ENCODE peak calls at places on chromosomes 1 and 21, in four cellular contexts. N is sciatic nerve, M is NCI-H748 treated with DMSO at 0.1 percent for 48 hours, V is dermis blood vessel endothelial cell. S is an unnamed sample.

GRCh38 chr1:201930137-201930536 is 16.2 kb downstream of the LMOD1 start:
- DNase-seq in N (no peak), M (no peak), V (no peak), S (no peak)

GRCh38 chr1:54380285-54380882 is 25.8 kb downstream of the SSBP3 start:
- DNase-seq in V (no peak), M (no peak), N (no peak), S (no peak)

GRCh38 chr21:43868461-43868860 is 3.4 kb downstream of the AGPAT3 start:
- DNase-seq in M (no peak), V (no peak), N (no peak), S (no peak)

GRCh38 chr1:56719171-56719570 is 74.1 kb downstream of the PRKAA2 start:
- DNase-seq in M (no peak), N (no peak), V (no peak), S (no peak)

GRCh38 chr1:222706815-222707214 is 5.5 kb downstream of the AIDA start:
- DNase-seq in V (no peak), N (no peak), M (no peak), S (no peak)

GRCh38 chr1:229003233-229004031 is 267.5 kb upstream of the RAB4A start:
- DNase-seq in M (no peak), N (no peak), V (no peak), S (no peak)

GRCh38 chr21:35274923-35275322 is 225.8 kb upstream of the RUNX1 start:
- DNase-seq in M (no peak), N (no peak), V (no peak), S (no peak)

GRCh38 chr1:54950361-54951163 is 29.9 kb upstream of the TMEM61 start:
- DNase-seq in V (peak; percentile 90), M (peak; percentile 67), N (peak; percentile 84), S (peak; percentile 67)

GRCh38 chr1:157269656-157270375 is 131.6 kb upstream of the ETV3 start:
- DNase-seq in M (no peak), N (no peak), V (no peak), S (no peak)

GRCh38 chr1:160413716-160414115 is 13.4 kb downstream of the VANGL2 start:
- DNase-seq in V (no peak), M (no peak), N (no peak), S (no peak)

GRCh38 chr1:9196129-9197040 is 38.2 kb upstream of the H6PD start:
- DNase-seq in V (peak; percentile 78), M (no peak), N (peak; percentile 91), S (peak; percentile 78)